ENCODE peak calls at places on chromosomes 16 and 17, in eight cellular contexts. A is lung, V is HCT116, O is IMR-90, C is tibial artery, L is trophoblast cell, R is fibroblast of lung, Q is body of pancreas. E is an unnamed sample.
A peak's percentile ranks its signal among the peaks of the same experiment; 100 is the strongest.

GRCh38 chr17:74408262-74408661 is 23.6 kb upstream of the GPRC5C start:
- DNase-seq in O (no peak), V (no peak), A (peak; percentile 41), Q (peak; percentile 57), C (no peak), L (peak; percentile 7), R (peak; percentile 8), E (no peak)

GRCh38 chr17:50139950-50140885 is 10.3 kb upstream of the SAMD14 start:
- DNase-seq in Q (peak; percentile 78), A (peak; percentile 83), C (peak; percentile 78), V (peak; percentile 63), L (peak; percentile 73), R (peak; percentile 77), O (peak; percentile 73), E (peak; percentile 94)

GRCh38 chr17:62094175-62094574 is 29.1 kb upstream of the MED13 start:
- DNase-seq in L (no peak), R (peak; percentile 30), A (no peak), C (no peak), V (no peak), Q (no peak), O (peak; percentile 8), E (no peak)

GRCh38 chr16:54595636-54596035 is 309.0 kb upstream of the IRX3 start:
- DNase-seq in Q (no peak), O (no peak), V (no peak), L (no peak), A (no peak), C (no peak), R (no peak), E (no peak)

GRCh38 chr16:24925163-24925562 is 79.4 kb downstream of the SLC5A11 start:
- DNase-seq in A (no peak), Q (no peak), L (no peak), R (no peak), V (no peak), O (no peak), C (no peak), E (no peak)

GRCh38 chr16:52376677-52377300 is 170.2 kb downstream of the TOX3 start:
- DNase-seq in V (no peak), A (no peak), L (no peak), R (no peak), C (no peak), Q (no peak), O (no peak), E (no peak)

GRCh38 chr16:14301150-14302030 is 230.3 kb downstream of the MRTFB start:
- DNase-seq in A (no peak), L (peak; percentile 56), Q (peak; percentile 82), O (no peak), R (no peak), C (peak; percentile 48), V (no peak), E (peak; percentile 54)

GRCh38 chr17:17749921-17750320 is 68.7 kb downstream of the RAI1 start:
- DNase-seq in L (peak; percentile 73), C (no peak), Q (peak; percentile 75), A (peak; percentile 62), V (peak; percentile 42), O (peak; percentile 43), R (peak; percentile 54), E (peak; percentile 66)

GRCh38 chr16:30535777-30536190 is 1.1 kb upstream of the ZNF747 start:
- DNase-seq in Q (peak; percentile 82), O (peak; percentile 62), R (peak; percentile 80), L (peak; percentile 64), V (peak; percentile 31), C (peak; percentile 72), A (peak; percentile 61), E (peak; percentile 89)

GRCh38 chr17:20121359-20122235 is 112.4 kb downstream of the SPECC1 start:
- DNase-seq in C (peak; percentile 58), Q (peak; percentile 74), O (peak; percentile 62), R (peak; percentile 70), L (peak; percentile 74), A (peak; percentile 53), V (peak; percentile 34), E (peak; percentile 82)

GRCh38 chr17:65163990-65164495 is 26.9 kb downstream of the RGS9 start:
- DNase-seq in V (peak; percentile 12), L (peak; percentile 50), O (peak; percentile 90), Q (peak; percentile 41), A (no peak), R (peak; percentile 74), C (no peak), E (peak; percentile 22)

GRCh38 chr17:7549401-7550055 is 670 bp downstream of the TNFSF12 start:
- DNase-seq in O (no peak), L (no peak), V (no peak), R (no peak), Q (peak; percentile 37), C (no peak), A (peak; percentile 39), E (peak; percentile 78)

GRCh38 chr17:74117999-74118421 is 85.5 kb upstream of the RPL38 start:
- DNase-seq in A (no peak), O (no peak), C (no peak), Q (no peak), V (no peak), L (no peak), R (no peak), E (no peak)

GRCh38 chr17:37292429-37293139 is 83.2 kb upstream of the C17orf78 start:
- DNase-seq in C (no peak), O (no peak), A (no peak), R (peak; percentile 68), L (no peak), V (no peak), Q (peak; percentile 50), E (no peak)

GRCh38 chr17:57226793-57227192 is 29.5 kb upstream of the MSI2 start:
- DNase-seq in L (no peak), V (no peak), O (no peak), R (no peak), A (no peak), C (no peak), Q (no peak), E (no peak)

DNA sequence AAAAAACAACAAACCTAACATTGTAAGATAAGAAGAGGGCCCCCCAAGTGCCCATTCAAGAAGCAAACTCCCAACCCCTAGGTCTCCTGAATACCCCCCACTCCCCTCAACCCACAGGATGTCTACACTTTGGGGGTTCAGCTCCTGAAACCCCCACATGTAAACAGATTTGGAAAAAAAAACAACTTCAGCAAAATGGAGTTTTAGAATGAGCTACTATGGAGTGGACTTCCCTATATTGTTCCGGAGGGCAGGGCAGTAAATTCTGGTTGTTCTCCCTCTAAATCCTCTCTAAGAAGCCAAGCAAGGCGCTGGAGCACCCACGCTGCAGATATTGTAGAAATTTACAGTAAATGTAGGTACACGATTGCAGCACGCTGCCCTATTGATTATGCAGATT is 8.5 kb upstream of the ZFHX3 start:
- DNase-seq in R (no peak), V (no peak), L (no peak), Q (no peak), C (no peak), A (no peak), O (no peak), E (peak; percentile 1)
- H3K4me1 ChIP-seq in R (peaks cover 28% of the 10 kb centered on the region), V (peaks cover 60% of the 10 kb centered on the region), L (peaks cover 17% of the 10 kb centered on the region), Q (peaks cover 51% of the 10 kb centered on the region), C (peaks cover 24% of the 10 kb centered on the region), A (peaks cover 2% of the 10 kb centered on the region), O (peaks cover 30% of the 10 kb centered on the region), E (no peaks in the 10 kb centered on the region)

GRCh38 chr16:73053038-73053378 is 5.1 kb upstream of the ZFHX3 start:
- DNase-seq in R (no peak), O (no peak), V (no peak), A (no peak), C (no peak), L (no peak), Q (no peak), E (no peak)
- H3K27me3 ChIP-seq in R (no peaks in the 10 kb centered on the region), O (no peaks in the 10 kb centered on the region), V (no peaks in the 10 kb centered on the region), A (no peaks in the 10 kb centered on the region), C (no peaks in the 10 kb centered on the region), L (no peaks in the 10 kb centered on the region), Q (no peaks in the 10 kb centered on the region), E (no peaks in the 10 kb centered on the region)

GRCh38 chr17:76265624-76266243 is 586 bp downstream of the UBALD2 start:
- DNase-seq in A (peak; percentile 67), R (peak; percentile 47), Q (peak; percentile 81), C (peak; percentile 63), V (no peak), L (peak; percentile 59), O (peak; percentile 30), E (peak; percentile 79)

GRCh38 chr17:76264755-76265623 is at the start of gene UBALD2:
- DNase-seq in L (peak; percentile 100), Q (peak; percentile 100), O (peak; percentile 100), R (peak; percentile 100), A (peak; percentile 99), V (peak; percentile 99), C (peak; percentile 100), E (peak; percentile 100)

GRCh38 chr17:76262732-76263344 is 2.3 kb upstream of the UBALD2 start:
- DNase-seq in L (peak; percentile 100), C (no peak), Q (peak; percentile 88), O (no peak), V (no peak), R (no peak), A (no peak), E (no peak)

GRCh38 chr17:76263896-76264295 is 1.3 kb upstream of the UBALD2 start:
- DNase-seq in C (no peak), O (no peak), V (no peak), A (no peak), Q (no peak), R (no peak), L (peak; percentile 52), E (no peak)

DNA sequence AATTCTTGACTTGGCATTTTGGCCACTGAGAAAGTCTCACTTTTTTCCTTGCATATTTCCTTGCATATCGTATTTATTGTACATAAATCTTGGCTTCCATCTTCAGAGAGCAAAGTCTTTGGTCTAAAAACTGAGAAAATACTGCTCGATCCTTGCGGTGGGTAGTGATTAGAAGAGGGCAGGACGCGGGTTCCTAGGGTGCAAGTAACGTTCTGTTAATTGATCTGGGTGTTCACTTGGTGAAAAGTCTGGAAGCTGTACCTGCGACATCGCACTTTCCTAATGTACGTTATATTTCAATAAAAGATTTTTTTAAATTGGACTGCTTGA is 758 bp upstream of the UBALD2 start:
- DNase-seq in Q (no peak), L (peak; percentile 25), A (no peak), O (no peak), C (no peak), R (no peak), V (no peak), E (no peak)
- H3K4me1 ChIP-seq in Q (peaks cover 85% of the 10 kb centered on the region), L (peaks cover 41% of the 10 kb centered on the region), A (peaks cover 22% of the 10 kb centered on the region), O (peaks cover 10% of the 10 kb centered on the region), C (peaks cover 42% of the 10 kb centered on the region), R (peaks cover 14% of the 10 kb centered on the region), V (peaks cover 40% of the 10 kb centered on the region), E (no peaks in the 10 kb centered on the region)

DNA sequence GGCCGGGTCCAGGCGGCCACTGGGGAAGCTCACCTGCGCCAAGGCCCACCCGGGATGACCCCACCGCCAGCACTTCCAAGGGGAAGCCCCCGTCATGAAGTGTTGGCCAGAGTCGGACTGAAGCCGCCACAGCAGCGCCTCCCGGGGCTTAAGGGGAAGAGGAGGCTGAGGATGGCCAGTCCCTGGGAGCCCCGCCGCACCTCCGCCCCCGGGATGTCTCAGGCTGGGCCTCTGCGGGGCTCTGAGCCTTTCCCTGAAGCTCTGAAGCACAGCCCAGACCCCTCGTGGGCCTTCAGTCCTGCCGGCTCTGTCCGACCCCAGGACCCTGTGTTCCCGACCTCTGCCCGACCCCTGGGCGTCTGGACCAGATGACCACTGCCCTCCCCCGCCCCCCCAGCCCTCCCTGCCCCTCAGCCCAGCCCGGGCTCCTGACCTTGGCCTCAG is 42.8 kb upstream of the ACSF3 start:
- DNase-seq in Q (no peak), A (no peak), L (no peak), V (no peak), R (no peak), O (no peak), C (no peak), E (no peak)
- H3K27me3 ChIP-seq in Q (no peaks in the 10 kb centered on the region), A (peaks cover 23% of the 10 kb centered on the region), L (no peaks in the 10 kb centered on the region), V (no peaks in the 10 kb centered on the region), R (no peaks in the 10 kb centered on the region), O (peaks cover 37% of the 10 kb centered on the region), C (peaks cover 88% of the 10 kb centered on the region), E (no peaks in the 10 kb centered on the region)

GRCh38 chr17:83175551-83176271 is 96.3 kb downstream of the METRNL start:
- DNase-seq in R (no peak), C (no peak), O (no peak), A (peak; percentile 26), Q (no peak), L (no peak), V (no peak), E (peak; percentile 55)
- H3K4me1 ChIP-seq in R (peaks cover 2% of the 10 kb centered on the region), C (peaks cover 11% of the 10 kb centered on the region), O (no peaks in the 10 kb centered on the region), A (peaks cover 5% of the 10 kb centered on the region), Q (no peaks in the 10 kb centered on the region), L (no peaks in the 10 kb centered on the region), V (peaks cover 8% of the 10 kb centered on the region), E (no peaks in the 10 kb centered on the region)

E was measured in aorta.